ENCODE peak calls at places on chromosomes 7 and 10, in five cellular contexts. X is neuronal stem cell, H is trophoblast cell, J is H1, K is mesenchymal stem cell. A is an unnamed sample.

GRCh38 chr10:19762026-19762425 is 54.2 kb upstream of the PLXDC2 start:
- DNase-seq in X (no peak), H (no peak), J (no peak), K (peak), A (no peak)

GRCh38 chr10:77351386-77351785 is 286.2 kb downstream of the KCNMA1 start:
- DNase-seq in K (peak), J (no peak), X (no peak), H (no peak), A (no peak)

GRCh38 chr7:43868681-43869017 is 668 bp downstream of the MRPS24 start:
- DNase-seq in H (no peak), J (no peak), X (no peak), K (no peak), A (no peak)

GRCh38 chr7:39609462-39610149 is 13.8 kb upstream of the RALA start:
- DNase-seq in H (no peak), J (no peak), K (no peak), X (peak), A (peak)

GRCh38 chr7:129615018-129615417 is 3.5 kb downstream of the NRF1 start:
- DNase-seq in J (no peak), K (peak), X (no peak), H (no peak), A (no peak)

GRCh38 chr10:3281911-3282310 is 109.3 kb upstream of the PITRM1 start:
- DNase-seq in K (no peak), X (no peak), J (no peak), H (no peak), A (no peak)

GRCh38 chr10:48737866-48738265 is 53.2 kb downstream of the WDFY4 start:
- DNase-seq in J (no peak), K (no peak), X (no peak), H (no peak), A (no peak)

GRCh38 chr7:102321351-102322201 is 34.7 kb downstream of the SPDYE6 start:
- DNase-seq in K (peak), J (no peak), H (no peak), X (no peak), A (peak)

GRCh38 chr7:23471090-23471859 is 984 bp upstream of the IGF2BP3 start:
- DNase-seq in H (peak), K (peak), X (peak), J (no peak), A (peak)

GRCh38 chr10:132129431-132129830 is 57.3 kb upstream of the DPYSL4 start:
- DNase-seq in X (no peak), J (no peak), K (peak), H (no peak), A (peak)

GRCh38 chr10:6501931-6502330 is 78.1 kb downstream of the PRKCQ start:
- DNase-seq in K (no peak), H (no peak), X (no peak), J (no peak), A (no peak)

GRCh38 chr7:114806590-114807167 is 115.2 kb upstream of the MDFIC start:
- DNase-seq in X (no peak), H (no peak), J (no peak), K (peak), A (no peak)

GRCh38 chr7:72337822-72338167 is 74.3 kb downstream of the CALN1 start:
- DNase-seq in J (no peak), K (no peak), H (no peak), X (no peak), A (peak)

GRCh38 chr7:152030561-152030960 is 5.1 kb downstream of the GALNT11 start:
- DNase-seq in X (no peak), J (no peak), H (no peak), K (no peak), A (no peak)

GRCh38 chr7:7641129-7641663 is 644 bp downstream of the UMAD1 start:
- DNase-seq in X (peak), H (peak), J (no peak), K (no peak), A (peak)

GRCh38 chr7:40544932-40545331 is 410.1 kb downstream of the SUGCT start:
- DNase-seq in J (no peak), H (no peak), X (no peak), K (peak), A (no peak)

GRCh38 chr7:94043299-94043698 is 39.1 kb upstream of the BET1 start:
- DNase-seq in X (no peak), H (no peak), K (peak), J (no peak), A (no peak)

GRCh38 chr7:1532456-1533254 is 2.2 kb downstream of the MAFK start:
- DNase-seq in K (peak), J (no peak), H (peak), X (no peak), A (no peak)

GRCh38 chr10:100826983-100827818 is 81.8 kb downstream of the PAX2 start:
- DNase-seq in X (no peak), J (no peak), H (no peak), K (no peak), A (peak)

GRCh38 chr10:91603173-91603572 is 29.7 kb downstream of the PPP1R3C start:
- DNase-seq in X (no peak), J (no peak), H (no peak), K (no peak), A (no peak)

GRCh38 chr7:398888-399287 is 108.9 kb downstream of the FOXL3 start:
- DNase-seq in H (no peak), K (no peak), J (no peak), X (no peak), A (no peak)

GRCh38 chr10:94320285-94320914 is 42.3 kb downstream of the NOC3L start:
- DNase-seq in K (peak), J (peak), H (peak), X (peak), A (peak)

GRCh38 chr7:70881470-70881869 is 250.5 kb upstream of the GALNT17 start:
- DNase-seq in H (no peak), J (no peak), X (no peak), K (no peak), A (no peak)

GRCh38 chr10:60937784-60938654 is 6.0 kb downstream of the RHOBTB1 start:
- DNase-seq in H (peak), X (no peak), J (no peak), K (peak), A (no peak)
- H2BK5ac ChIP-seq in H (no peak), X (no peak), J (no peak), K (no peak), A (no peak)

DNA sequence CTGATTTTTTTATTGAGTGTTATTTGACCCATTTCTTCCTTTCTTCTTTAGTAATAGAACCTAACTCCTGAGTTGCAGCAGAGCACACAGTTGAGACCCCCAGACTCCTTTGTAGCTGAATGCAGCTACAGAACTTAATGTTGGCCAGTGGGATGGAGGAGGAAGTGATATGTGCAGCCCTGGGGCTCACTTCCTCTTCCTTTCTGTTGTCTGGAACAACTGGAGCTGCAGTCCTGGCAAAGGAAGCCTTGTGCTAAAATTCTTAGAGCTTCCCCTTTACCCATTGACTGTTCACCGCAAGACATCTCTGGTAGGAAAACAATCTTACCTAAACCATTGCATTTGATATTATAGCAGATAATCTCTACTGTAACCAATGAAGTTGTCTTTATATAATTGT is 86.6 kb downstream of the ITGB8 start:
- DNase-seq in J (no peak), H (no peak), K (no peak), X (no peak), A (no peak)
- H2BK12ac ChIP-seq in J (no peak), H (no peak), K (no peak), X (no peak), A (no peak)

GRCh38 chr10:120098242-120098930 is 205.9 kb downstream of the SEC23IP start:
- DNase-seq in X (no peak), H (no peak), J (no peak), K (no peak), A (no peak)
- H3K27ac ChIP-seq in X (no peak), H (peak), J (no peak), K (no peak), A (no peak)

GRCh38 chr10:68135362-68135761 is 26.1 kb downstream of the MYPN start:
- DNase-seq in X (no peak), K (peak), J (no peak), H (no peak), A (no peak)

GRCh38 chr10:68137174-68137573 is 27.9 kb downstream of the MYPN start:
- DNase-seq in X (no peak), K (no peak), H (no peak), J (no peak), A (no peak)

GRCh38 chr10:68133553-68133952 is 24.3 kb downstream of the MYPN start:
- DNase-seq in J (no peak), H (no peak), X (no peak), K (no peak), A (no peak)

GRCh38 chr10:68138526-68138925 is 29.2 kb downstream of the MYPN start:
- DNase-seq in J (no peak), H (no peak), X (no peak), K (no peak), A (no peak)

GRCh38 chr10:68135922-68136718 is 26.8 kb downstream of the MYPN start:
- DNase-seq in K (peak), X (no peak), J (peak), H (peak), A (no peak)
- H2BK5ac ChIP-seq in K (peak), X (no peak), J (no peak), H (no peak), A (no peak)

GRCh38 chr7:133735222-133735621 is 391.9 kb upstream of the LRGUK start:
- DNase-seq in H (no peak), J (no peak), X (no peak), K (peak), A (no peak)
- H2BK12ac ChIP-seq in H (no peak), J (no peak), X (no peak), K (no peak), A (no peak)

DNA sequence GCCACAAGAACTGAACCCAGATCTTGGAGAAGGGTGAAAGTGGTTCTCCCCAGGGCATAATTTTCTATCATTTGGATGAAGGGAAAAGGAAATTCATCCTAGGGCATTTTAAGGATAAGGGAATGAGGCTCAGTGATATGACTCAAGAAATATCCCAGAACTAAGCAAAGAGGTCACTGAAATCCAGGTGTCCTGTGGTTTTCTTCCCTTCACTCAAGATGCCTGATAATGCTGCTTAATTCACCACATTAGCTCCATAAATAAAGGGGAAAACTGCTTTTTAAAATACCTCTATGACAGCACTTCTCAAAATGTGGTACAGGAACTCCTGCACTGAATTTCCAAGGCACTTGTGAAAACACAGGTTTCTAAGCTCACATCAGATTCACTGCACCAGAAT is 2.7 kb downstream of the IFIT3 start:
- DNase-seq in X (no peak), H (no peak), J (no peak), K (no peak), A (no peak)
- H3K27ac ChIP-seq in X (no peak), H (no peak), J (no peak), K (no peak), A (no peak)

DNA sequence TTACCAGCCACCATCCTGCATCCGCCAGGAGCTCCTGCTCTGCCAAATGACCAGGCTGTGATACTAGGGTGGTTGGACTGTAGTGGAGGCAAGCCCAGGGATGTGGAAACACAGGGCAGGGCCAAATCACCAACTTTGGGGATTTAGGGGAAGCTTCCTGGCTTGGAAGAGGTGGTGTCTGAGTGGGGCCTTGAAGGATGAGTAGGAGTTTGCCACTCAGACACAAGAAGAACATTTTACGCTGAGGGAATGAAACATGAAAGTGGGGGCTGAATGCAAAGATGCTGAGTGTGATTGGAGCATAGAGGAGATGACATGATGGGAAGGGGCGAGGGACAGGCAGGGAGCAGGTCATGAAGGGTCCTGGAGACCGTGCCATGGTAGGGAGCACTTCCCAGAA is 329.5 kb downstream of the RPS24 start:
- DNase-seq in J (no peak), X (no peak), K (no peak), H (no peak), A (no peak)
- H2BK5ac ChIP-seq in J (peak), X (no peak), K (no peak), H (peak), A (no peak)

DNA sequence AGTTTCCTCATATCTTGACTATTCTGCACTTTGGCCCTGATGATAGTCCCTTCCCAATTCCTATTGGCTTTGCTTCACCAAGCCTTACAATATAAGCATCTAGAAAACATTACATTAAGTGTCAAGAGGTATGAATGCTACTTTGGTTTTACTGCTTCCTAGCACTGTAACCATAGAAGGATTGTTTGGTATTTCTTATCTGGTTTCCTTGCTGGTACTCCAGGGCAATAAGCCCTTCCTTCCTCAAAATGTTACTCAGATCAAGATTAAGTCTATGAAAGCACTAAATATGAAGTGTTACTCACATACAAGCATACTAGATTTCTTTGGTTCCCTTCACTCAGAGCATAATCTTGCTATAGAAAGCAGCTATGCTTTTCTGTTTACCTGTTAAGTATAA is 492.5 kb downstream of the ETV1 start:
- DNase-seq in H (peak), X (no peak), J (no peak), K (peak), A (no peak)
- H2BK12ac ChIP-seq in H (no peak), X (no peak), J (no peak), K (no peak), A (no peak)

DNA sequence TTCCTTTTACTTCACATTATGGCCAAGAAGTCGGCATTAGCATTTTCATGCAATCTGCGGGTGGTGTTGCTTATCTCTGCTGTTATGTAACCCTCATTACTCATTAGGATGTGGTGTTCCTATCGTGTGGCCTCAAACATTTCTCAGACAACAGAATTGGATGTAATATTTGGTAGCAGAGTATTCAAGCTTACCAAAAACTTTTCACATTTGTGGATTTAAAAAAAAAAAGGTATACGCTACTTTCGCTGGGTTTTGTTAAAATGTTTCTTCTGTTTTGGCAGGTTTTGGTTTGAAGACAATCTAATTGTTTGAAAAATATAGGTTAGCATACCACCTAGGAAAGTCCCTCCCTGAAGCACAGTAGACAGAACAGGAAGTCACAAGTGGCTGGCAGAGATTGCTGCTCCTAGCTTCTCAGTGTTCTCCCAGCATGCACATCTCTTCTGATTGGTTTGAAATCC is 128.8 kb downstream of the GATA3 start:
- DNase-seq in H (peak), K (peak), J (no peak), X (no peak), A (no peak)
- H3K27ac ChIP-seq in H (no peak), K (no peak), J (no peak), X (no peak), A (no peak)